ENCODE peak calls at places on chromosomes 6 and 20, in eight cellular contexts. V is activated naive CD8-positive, alpha-beta T cell treated with anti-CD3 and anti-CD28 coated beads, Interleukin-2, amount 50 U/mL, for 24 hours; H is stimulated activated CD4-positive, alpha-beta T cell treated with anti-CD3 and anti-CD28 coated beads, Interleukin-15, amount 100 ng/mL, for 1 hour; D is stimulated activated CD8-positive, alpha-beta memory T cell treated with anti-CD3 and anti-CD28 coated beads, Interleukin-4, amount 100 ng/mL, for 4 hours; L is fibroblast of mammary gland; W is chondrocyte; A is iris pigment epithelial cell; Q is cardiac fibroblast. K is an unnamed sample.
A peak's percentile ranks its signal among the peaks of the same experiment; 100 is the strongest.

GRCh38 chr6:166612471-166612881 is 14.6 kb downstream of the RPS6KA2 start:
- DNase-seq in H (no peak), V (no peak), W (no peak), D (no peak), Q (no peak), L (no peak), A (no peak), K (no peak)

GRCh38 chr6:107614828-107615227 is 124.9 kb downstream of the SOBP start:
- DNase-seq in A (no peak), L (no peak), H (no peak), W (no peak), D (no peak), Q (no peak), V (no peak), K (no peak)

GRCh38 chr6:139533573-139534471 is 159.4 kb upstream of the CITED2 start:
- DNase-seq in A (peak; percentile 92), V (no peak), H (no peak), L (peak; percentile 91), D (no peak), W (no peak), Q (peak; percentile 91), K (no peak)

GRCh38 chr6:27810768-27811298 is 101.4 kb downstream of the OR2B2 start:
- DNase-seq in W (no peak), Q (no peak), V (peak; percentile 29), A (no peak), D (no peak), L (no peak), H (no peak), K (no peak)

GRCh38 chr20:57663241-57663640 is 43.0 kb upstream of the ZBP1 start:
- DNase-seq in A (no peak), W (peak; percentile 64), V (no peak), D (no peak), H (no peak), L (no peak), Q (no peak), K (no peak)

GRCh38 chr6:49326337-49326736 is 136.7 kb downstream of the MMUT start:
- DNase-seq in Q (peak; percentile 91), W (no peak), H (no peak), V (no peak), D (no peak), A (peak; percentile 89), L (peak; percentile 42), K (no peak)

GRCh38 chr6:117917176-117917575 is 10.1 kb downstream of the SLC35F1 start:
- DNase-seq in Q (no peak), V (no peak), L (no peak), A (no peak), H (no peak), D (no peak), W (no peak), K (no peak)

GRCh38 chr6:50840112-50840813 is 21.6 kb downstream of the TFAP2B start:
- DNase-seq in Q (no peak), L (no peak), W (no peak), A (no peak), H (no peak), D (no peak), V (no peak), K (no peak)

GRCh38 chr6:33192671-33193602 is 670 bp upstream of the COL11A2 start:
- DNase-seq in V (no peak), Q (no peak), L (no peak), W (peak; percentile 69), A (no peak), H (no peak), D (no peak), K (no peak)

GRCh38 chr20:53635189-53635588 is 41.5 kb upstream of the ZNF217 start:
- DNase-seq in L (no peak), D (no peak), Q (no peak), V (no peak), H (no peak), A (no peak), W (peak; percentile 28), K (no peak)

GRCh38 chr6:31110825-31111582 is 1.4 kb downstream of the C6orf15 start:
- DNase-seq in Q (no peak), H (no peak), L (no peak), D (no peak), W (peak; percentile 48), A (no peak), V (no peak), K (no peak)

GRCh38 chr6:21537660-21538059 is 55.9 kb upstream of the SOX4 start:
- DNase-seq in A (no peak), W (no peak), Q (no peak), H (no peak), D (no peak), V (no peak), L (no peak), K (no peak)

GRCh38 chr6:150297327-150298028 is 71.3 kb upstream of the IYD start:
- DNase-seq in H (no peak), Q (peak; percentile 93), L (peak; percentile 94), D (no peak), V (no peak), W (no peak), A (peak; percentile 66), K (no peak)

GRCh38 chr6:147750420-147750819 is 241.9 kb downstream of the SAMD5 start:
- DNase-seq in L (no peak), A (no peak), H (no peak), D (no peak), Q (no peak), W (no peak), V (no peak), K (no peak)

GRCh38 chr20:58651823-58652605 is 931 bp downstream of the STX16 start:
- DNase-seq in A (peak; percentile 86), H (peak; percentile 51), D (no peak), Q (peak; percentile 83), V (peak; percentile 56), W (no peak), L (peak; percentile 72), K (peak; percentile 37)

GRCh38 chr6:56245903-56246351 is 1.5 kb downstream of the COL21A1 start:
- DNase-seq in W (no peak), D (no peak), V (no peak), Q (peak; percentile 65), H (no peak), L (peak; percentile 96), A (no peak), K (no peak)

GRCh38 chr6:31041372-31041974 is 31.2 kb downstream of the MUC22 start:
- DNase-seq in D (no peak), W (no peak), Q (no peak), V (no peak), A (peak; percentile 6), L (no peak), H (no peak), K (no peak)

GRCh38 chr6:43742931-43743632 is 26.9 kb upstream of the VEGFA start:
- DNase-seq in A (no peak), L (no peak), H (no peak), V (no peak), W (peak; percentile 39), D (no peak), Q (no peak), K (no peak)

GRCh38 chr6:37456816-37457560 is 24.0 kb downstream of the CMTR1 start:
- DNase-seq in V (no peak), W (no peak), L (peak; percentile 96), H (no peak), D (no peak), A (peak; percentile 88), Q (peak; percentile 92), K (no peak)

GRCh38 chr6:75602164-75602896 is 650 bp downstream of the SENP6 start:
- DNase-seq in V (peak; percentile 64), W (no peak), A (peak; percentile 52), H (peak; percentile 37), D (peak; percentile 26), L (peak; percentile 31), Q (peak; percentile 65), K (no peak)

GRCh38 chr20:54680872-54681297 is 205.5 kb downstream of the DOK5 start:
- DNase-seq in W (no peak), H (no peak), A (peak; percentile 42), Q (peak; percentile 66), L (peak; percentile 47), V (peak; percentile 3), D (no peak), K (no peak)

GRCh38 chr20:21510995-21511394 is 2.9 kb downstream of the NKX2-2 start:
- DNase-seq in V (no peak), A (no peak), H (no peak), W (no peak), Q (no peak), L (no peak), D (no peak), K (no peak)

GRCh38 chr6:113344969-113345368 is 512.2 kb upstream of the MARCKS start:
- DNase-seq in A (peak; percentile 62), V (no peak), W (no peak), Q (peak; percentile 27), L (no peak), H (no peak), D (no peak), K (no peak)

GRCh38 chr6:47000842-47001241 is 41.3 kb downstream of the ADGRF1 start:
- DNase-seq in H (no peak), A (peak; percentile 21), D (no peak), L (no peak), Q (no peak), W (no peak), V (no peak), K (no peak)

GRCh38 chr6:87907521-87907920 is 140.1 kb upstream of the SPACA1 start:
- DNase-seq in A (peak; percentile 86), Q (peak; percentile 78), W (no peak), D (no peak), V (no peak), H (no peak), L (peak; percentile 78), K (no peak)

GRCh38 chr20:3727333-3728035 is 5.0 kb upstream of the HSPA12B start:
- DNase-seq in L (peak; percentile 80), H (no peak), A (no peak), Q (peak; percentile 39), D (no peak), W (peak; percentile 38), V (no peak), K (no peak)

GRCh38 chr6:15317934-15318902 is 72.3 kb downstream of the JARID2 start:
- DNase-seq in A (no peak), V (no peak), W (no peak), L (no peak), Q (peak; percentile 21), H (no peak), D (no peak), K (no peak)

GRCh38 chr6:14831922-14832321 is 413.9 kb upstream of the JARID2 start:
- DNase-seq in D (no peak), Q (no peak), V (no peak), H (no peak), W (no peak), L (no peak), A (no peak), K (no peak)

GRCh38 chr6:129491436-129491835 is 218.5 kb downstream of the ARHGAP18 start:
- DNase-seq in Q (no peak), H (no peak), L (peak; percentile 38), A (peak; percentile 59), V (no peak), W (no peak), D (no peak), K (no peak)

K was measured in esophagus squamous epithelium.